ENCODE peak calls at places on chromosomes 1 and 21, in five cellular contexts. P, X, J, O and L are unnamed samples.

GRCh38 chr1:33822396-33822795 is 41.5 kb upstream of the HMGB4 start:
- DNase-seq in O (no peak), X (no peak), P (no peak), J (no peak), L (no peak)

GRCh38 chr1:196464545-196464944 is 143.7 kb downstream of the KCNT2 start:
- DNase-seq in X (peak; percentile 61), P (peak; percentile 2), J (peak; percentile 89), O (no peak), L (no peak)

GRCh38 chr1:234755449-234755863 is 145.5 kb upstream of the IRF2BP2 start:
- DNase-seq in P (peak; percentile 89), O (peak; percentile 61), X (peak; percentile 93), J (peak; percentile 95), L (peak; percentile 86)

GRCh38 chr1:169931795-169932195 is 38.1 kb upstream of the SCYL3 start:
- DNase-seq in P (no peak), X (peak; percentile 51), O (no peak), J (peak; percentile 48), L (no peak)

GRCh38 chr1:223556414-223557124 is 108.9 kb downstream of the CAPN8 start:
- DNase-seq in J (peak; percentile 58), X (peak; percentile 10), P (peak; percentile 22), O (no peak), L (peak; percentile 47)

GRCh38 chr1:12570291-12570690 is 47.7 kb downstream of the DHRS3 start:
- DNase-seq in O (no peak), J (no peak), X (no peak), P (no peak), L (no peak)

GRCh38 chr1:35447278-35447677 is 109.9 kb downstream of the KIAA0319L start:
- DNase-seq in J (peak; percentile 32), P (no peak), X (no peak), O (no peak), L (no peak)

GRCh38 chr1:215547009-215547408 is 20.1 kb upstream of the KCTD3 start:
- DNase-seq in O (no peak), X (no peak), P (no peak), J (no peak), L (no peak)

GRCh38 chr1:232613752-232614381 is 16.1 kb downstream of the SIPA1L2 start:
- DNase-seq in X (peak; percentile 97), P (no peak), J (peak; percentile 28), O (no peak), L (no peak)

GRCh38 chr1:16981269-16981849 is 939 bp upstream of the MFAP2 start:
- DNase-seq in X (peak; percentile 83), O (no peak), P (peak; percentile 86), J (peak; percentile 97), L (peak; percentile 96)

GRCh38 chr1:211543003-211543402 is 36.0 kb downstream of the SLC30A1 start:
- DNase-seq in O (no peak), P (no peak), X (no peak), J (no peak), L (no peak)

GRCh38 chr1:50930193-50930592 is 29.9 kb downstream of the FAF1 start:
- DNase-seq in J (no peak), O (no peak), X (no peak), P (no peak), L (no peak)

GRCh38 chr21:44571844-44572782 is 1.4 kb upstream of the KRTAP10-4 start:
- DNase-seq in P (no peak), O (no peak), X (no peak), J (no peak), L (no peak)

GRCh38 chr1:226988337-226988672 is 48.2 kb downstream of the COQ8A start:
- DNase-seq in X (no peak), O (no peak), P (no peak), J (no peak), L (no peak)

GRCh38 chr1:223328566-223328965 is 35.4 kb downstream of the SUSD4 start:
- DNase-seq in P (no peak), J (no peak), O (no peak), X (no peak), L (no peak)

GRCh38 chr21:45543371-45543709 is 1.1 kb upstream of the SLC19A1 start:
- DNase-seq in P (no peak), J (peak; percentile 9), X (no peak), O (no peak), L (no peak)

GRCh38 chr1:37656881-37657280 is 22.2 kb upstream of the RSPO1 start:
- DNase-seq in X (no peak), O (no peak), P (no peak), J (no peak), L (no peak)

GRCh38 chr1:194252189-194252588 is 1065.8 kb upstream of the B3GALT2 start:
- DNase-seq in P (peak; percentile 36), X (no peak), O (no peak), J (peak; percentile 64), L (peak; percentile 6)

GRCh38 chr1:101285922-101286568 is 49.2 kb downstream of the S1PR1 start:
- DNase-seq in J (no peak), O (no peak), P (no peak), X (no peak), L (no peak)

GRCh38 chr21:36103434-36103833 is 31.4 kb upstream of the CBR3 start:
- DNase-seq in J (no peak), O (no peak), X (no peak), P (no peak), L (no peak)

GRCh38 chr1:68029444-68029843 is 21.0 kb downstream of the DIRAS3 start:
- DNase-seq in J (no peak), O (no peak), P (no peak), X (no peak), L (no peak)

GRCh38 chr1:112508242-112509004 is at the start of gene WNT2B:
- DNase-seq in O (no peak), J (peak; percentile 57), X (no peak), P (peak; percentile 21), L (peak; percentile 43)

GRCh38 chr1:191134796-191135195 is 657.1 kb upstream of the BRINP3 start:
- DNase-seq in P (no peak), O (no peak), J (no peak), X (peak; percentile 23), L (peak; percentile 2)

GRCh38 chr21:33761104-33762036 is 119.1 kb downstream of the ITSN1 start:
- DNase-seq in P (peak; percentile 97), J (peak; percentile 97), X (peak; percentile 97), O (peak; percentile 32), L (peak; percentile 97)

GRCh38 chr1:21594935-21595897 is 73.9 kb downstream of the RAP1GAP start:
- DNase-seq in J (peak; percentile 70), X (peak; percentile 55), O (no peak), P (peak; percentile 30), L (peak; percentile 75)

GRCh38 chr1:214445846-214446614 is 105.4 kb downstream of the PTPN14 start:
- DNase-seq in X (peak; percentile 83), O (peak; percentile 73), P (peak; percentile 98), J (peak; percentile 82), L (peak; percentile 96)

GRCh38 chr1:232333419-232333767 is 296.5 kb downstream of the SIPA1L2 start:
- DNase-seq in O (no peak), J (no peak), P (no peak), X (no peak), L (no peak)

GRCh38 chr1:157170677-157171515 is 32.7 kb upstream of the ETV3 start:
- DNase-seq in O (peak; percentile 2), P (peak; percentile 9), J (peak; percentile 42), X (no peak), L (peak; percentile 62)

GRCh38 chr1:23561076-23561812 is 1.9 kb upstream of the ID3 start:
- DNase-seq in O (no peak), J (peak; percentile 11), P (no peak), X (no peak), L (no peak)

GRCh38 chr1:171334024-171334423 is 20.0 kb downstream of the FMO4 start:
- DNase-seq in O (no peak), J (no peak), X (no peak), P (no peak), L (no peak)

GRCh38 chr1:175188936-175189335 is 3.6 kb downstream of the KIAA0040 start:
- DNase-seq in X (no peak), P (no peak), O (no peak), J (no peak), L (no peak)

GRCh38 chr1:112533029-112533428 is 24.3 kb downstream of the WNT2B start:
- DNase-seq in J (peak; percentile 80), P (peak; percentile 93), X (peak; percentile 37), O (no peak), L (peak; percentile 94)

GRCh38 chr1:212899845-212900244 is 41.8 kb downstream of the FLVCR1 start:
- DNase-seq in P (no peak), J (no peak), X (no peak), O (no peak), L (no peak)

GRCh38 chr1:152049291-152050073 is 12.7 kb upstream of the S100A11 start:
- DNase-seq in P (peak; percentile 74), X (peak; percentile 87), J (peak; percentile 80), O (no peak), L (peak; percentile 64)